ENCODE peak calls at places on chromosomes 7 and 10, in seven cellular contexts. D is nephron progenitor cell, J is dorsolateral prefrontal cortex, H is A549, X is neural progenitor cell, E is mesothelial cell of epicardium, T is body of pancreas. R is an unnamed sample.

GRCh38 chr7:39686261-39686924 is 63.0 kb downstream of the RALA start:
- DNase-seq in T (no peak), D (no peak), H (no peak), J (no peak), E (no peak), X (no peak), R (no peak)

GRCh38 chr7:35630573-35630972 is 64.4 kb downstream of the HERPUD2 start:
- DNase-seq in D (no peak), J (no peak), H (no peak), T (no peak), X (no peak), E (no peak), R (no peak)

GRCh38 chr7:155360495-155361362 is 63.1 kb downstream of the INSIG1 start:
- DNase-seq in D (no peak), E (no peak), T (no peak), X (no peak), H (no peak), J (no peak), R (no peak)

GRCh38 chr7:66503551-66504031 is 125.1 kb upstream of the KCTD7 start:
- DNase-seq in E (no peak), J (no peak), X (no peak), H (no peak), D (no peak), T (no peak), R (no peak)

GRCh38 chr7:132939495-132939894 is 142.4 kb downstream of the CHCHD3 start:
- DNase-seq in E (no peak), D (no peak), X (no peak), J (no peak), T (no peak), H (no peak), R (no peak)

GRCh38 chr7:38000272-38000671 is 79.8 kb downstream of the EPDR1 start:
- DNase-seq in T (no peak), X (no peak), E (no peak), H (no peak), J (no peak), D (no peak), R (no peak)

GRCh38 chr10:93363891-93364648 is 118.1 kb downstream of the MYOF start:
- DNase-seq in H (no peak), T (peak), D (peak), E (no peak), J (no peak), X (no peak), R (no peak)

GRCh38 chr7:155169498-155170065 is 99.5 kb downstream of the HTR5A start:
- DNase-seq in D (no peak), T (no peak), X (no peak), E (no peak), J (no peak), H (no peak), R (no peak)

GRCh38 chr10:68073631-68074403 is 1.3 kb downstream of the HERC4 start:
- DNase-seq in X (no peak), J (no peak), E (no peak), T (no peak), H (no peak), D (no peak), R (no peak)

GRCh38 chr10:33276282-33276923 is 58.1 kb downstream of the NRP1 start:
- DNase-seq in T (no peak), J (no peak), X (no peak), E (no peak), H (no peak), D (no peak), R (no peak)

GRCh38 chr7:22849158-22849557 is 26.5 kb upstream of the TOMM7 start:
- DNase-seq in J (no peak), H (no peak), T (no peak), X (no peak), D (no peak), E (no peak), R (peak)

GRCh38 chr10:88657901-88658300 is 6.3 kb upstream of the LIPF start:
- DNase-seq in J (no peak), D (no peak), H (no peak), X (no peak), T (no peak), E (no peak), R (no peak)

GRCh38 chr10:58291538-58292174 is 22.7 kb downstream of the CISD1 start:
- DNase-seq in H (peak), D (no peak), X (peak), E (no peak), T (peak), J (no peak), R (no peak)

GRCh38 chr7:46532571-46532970 is 611.5 kb upstream of the IGFBP3 start:
- DNase-seq in T (no peak), J (no peak), H (no peak), X (no peak), E (no peak), D (no peak), R (no peak)

GRCh38 chr7:130418306-130418705 is 22.5 kb downstream of the CEP41 start:
- DNase-seq in D (no peak), J (no peak), T (no peak), E (no peak), H (no peak), X (no peak), R (no peak)

GRCh38 chr10:126375926-126376554 is 12.2 kb downstream of the ADAM12 start:
- DNase-seq in D (no peak), T (no peak), J (no peak), X (no peak), H (no peak), E (no peak), R (no peak)

GRCh38 chr7:92987543-92987942 is 130.2 kb downstream of the SAMD9 start:
- DNase-seq in E (no peak), H (no peak), D (no peak), X (no peak), T (no peak), J (no peak), R (no peak)

GRCh38 chr7:85554294-85554877 is 367.5 kb upstream of the SEMA3D start:
- DNase-seq in D (peak), T (peak), E (no peak), X (peak), J (no peak), H (peak), R (peak)

GRCh38 chr7:41029072-41029492 is 673.8 kb downstream of the INHBA start:
- DNase-seq in H (peak), J (no peak), D (no peak), X (no peak), E (no peak), T (no peak), R (no peak)

GRCh38 chr10:89481662-89482061 is 53.7 kb downstream of the SLC16A12 start:
- DNase-seq in D (no peak), J (no peak), T (no peak), E (no peak), H (peak), X (no peak), R (peak)

GRCh38 chr10:129631011-129631410 is 164.0 kb downstream of the MGMT start:
- DNase-seq in E (no peak), J (no peak), H (no peak), X (no peak), D (no peak), T (no peak), R (no peak)

GRCh38 chr7:131076032-131076431 is 251.6 kb upstream of the MKLN1 start:
- DNase-seq in H (no peak), X (no peak), D (no peak), E (no peak), T (no peak), J (no peak), R (no peak)

GRCh38 chr10:61284222-61284890 is 168.8 kb downstream of the TMEM26 start:
- DNase-seq in J (no peak), D (peak), X (peak), E (no peak), T (peak), H (peak), R (no peak)

GRCh38 chr10:92740762-92741161 is 51.0 kb downstream of the HHEX start:
- DNase-seq in H (no peak), E (no peak), D (no peak), X (no peak), J (no peak), T (no peak), R (no peak)

GRCh38 chr10:87763086-87763861 is 54.8 kb downstream of the ATAD1 start:
- DNase-seq in E (no peak), H (no peak), J (no peak), X (no peak), D (no peak), T (no peak), R (no peak)

GRCh38 chr7:104225441-104225840 is 17.6 kb upstream of the ORC5 start:
- DNase-seq in J (no peak), T (no peak), H (no peak), D (no peak), X (no peak), E (no peak), R (no peak)

GRCh38 chr10:132684164-132684891 is 101.6 kb downstream of the NKX6-2 start:
- DNase-seq in E (no peak), X (no peak), D (no peak), J (peak), T (peak), H (no peak), R (no peak)

GRCh38 chr10:118102116-118102515 is 55.4 kb upstream of the RAB11FIP2 start:
- DNase-seq in H (no peak), X (no peak), D (no peak), J (no peak), T (no peak), E (no peak), R (no peak)
- TF ChIP-seq CTCF in H (no peak), X (no peak), D (no peak), J (no peak), T (no peak), E (no peak), R (no peak)

GRCh38 chr7:117777335-117778150 is 95.7 kb downstream of the CTTNBP2 start:
- DNase-seq in H (no peak), J (no peak), T (no peak), X (no peak), D (no peak), E (no peak), R (no peak)
- TF ChIP-seq CTCF in H (no peak), J (no peak), T (no peak), X (no peak), D (no peak), E (no peak), R (no peak)

GRCh38 chr7:74542558-74543117 is 88.9 kb downstream of the GTF2IRD1 start:
- DNase-seq in J (peak), H (no peak), X (no peak), D (no peak), E (no peak), T (peak), R (no peak)

GRCh38 chr7:74544706-74545469 is 91.2 kb downstream of the GTF2IRD1 start:
- DNase-seq in E (no peak), H (peak), X (peak), J (no peak), T (peak), D (peak), R (no peak)
- TF ChIP-seq CTCF in E (peak), H (peak), X (peak), J (no peak), T (peak), D (peak), R (peak)

GRCh38 chr7:668958-669357 is 57.5 kb upstream of the DNAAF5 start:
- DNase-seq in X (no peak), D (no peak), T (no peak), H (no peak), J (no peak), E (no peak), R (no peak)

GRCh38 chr7:670501-671390 is 55.8 kb upstream of the DNAAF5 start:
- DNase-seq in D (no peak), X (no peak), T (no peak), H (no peak), J (no peak), E (no peak), R (no peak)

GRCh38 chr7:665751-666453 is 60.6 kb upstream of the DNAAF5 start:
- DNase-seq in X (peak), J (no peak), H (no peak), D (no peak), E (no peak), T (peak), R (no peak)

GRCh38 chr7:666454-667292 is 59.8 kb upstream of the DNAAF5 start:
- DNase-seq in H (no peak), E (no peak), D (no peak), J (no peak), T (no peak), X (no peak), R (no peak)

DNA sequence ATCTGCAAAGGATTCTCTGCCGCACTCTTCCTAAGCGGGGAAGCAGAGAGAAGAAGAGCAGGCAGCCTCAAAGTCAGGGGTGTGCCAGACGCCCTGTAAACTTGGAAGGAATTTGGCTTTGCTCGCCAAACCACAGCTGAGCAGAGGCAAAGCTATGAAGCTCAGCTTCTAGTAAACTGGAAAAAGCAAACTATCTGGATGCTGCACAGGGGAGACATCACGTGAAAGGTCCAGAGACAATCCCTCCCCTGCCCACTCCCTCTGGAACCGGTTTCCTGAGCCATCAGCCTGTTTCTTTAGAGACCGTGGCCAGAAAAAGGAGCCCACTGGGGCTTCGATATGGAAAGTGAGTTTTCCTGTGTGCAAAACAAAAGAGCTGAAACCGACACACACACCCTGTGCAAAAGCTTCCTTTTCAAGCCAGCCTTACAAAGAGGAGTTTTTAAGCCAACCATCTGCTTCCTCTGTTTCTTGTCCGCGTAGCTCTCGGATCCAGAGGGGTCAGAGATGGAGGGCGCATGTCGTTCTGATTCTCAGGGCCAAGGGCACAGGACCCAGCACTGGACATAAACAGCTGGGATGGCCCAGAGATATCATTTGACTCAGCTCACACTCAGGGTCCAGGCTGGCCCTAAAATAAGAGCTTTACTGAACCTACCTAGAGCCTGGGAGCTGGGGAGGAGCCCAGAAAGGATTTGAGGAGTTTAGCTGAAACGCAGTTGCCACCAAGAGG is 58.2 kb upstream of the DNAAF5 start:
- DNase-seq in H (no peak), J (no peak), X (no peak), E (no peak), T (peak), D (no peak), R (peak)
- TF ChIP-seq CTCF in H (no peak), J (no peak), X (no peak), E (no peak), T (no peak), D (no peak), R (no peak)

GRCh38 chr7:1843271-1843861 is 173.3 kb downstream of the ELFN1 start:
- DNase-seq in D (peak), T (no peak), E (peak), X (no peak), J (no peak), H (no peak), R (no peak)

GRCh38 chr7:1844336-1844955 is 174.4 kb downstream of the ELFN1 start:
- DNase-seq in X (no peak), D (peak), T (no peak), E (peak), H (no peak), J (no peak), R (no peak)

GRCh38 chr7:1844956-1845390 is 174.9 kb downstream of the ELFN1 start:
- DNase-seq in D (peak), E (peak), H (no peak), T (no peak), X (no peak), J (no peak), R (no peak)

GRCh38 chr7:1843921-1844335 is 173.9 kb downstream of the ELFN1 start:
- DNase-seq in T (no peak), H (no peak), D (peak), J (no peak), X (no peak), E (peak), R (no peak)

DNA sequence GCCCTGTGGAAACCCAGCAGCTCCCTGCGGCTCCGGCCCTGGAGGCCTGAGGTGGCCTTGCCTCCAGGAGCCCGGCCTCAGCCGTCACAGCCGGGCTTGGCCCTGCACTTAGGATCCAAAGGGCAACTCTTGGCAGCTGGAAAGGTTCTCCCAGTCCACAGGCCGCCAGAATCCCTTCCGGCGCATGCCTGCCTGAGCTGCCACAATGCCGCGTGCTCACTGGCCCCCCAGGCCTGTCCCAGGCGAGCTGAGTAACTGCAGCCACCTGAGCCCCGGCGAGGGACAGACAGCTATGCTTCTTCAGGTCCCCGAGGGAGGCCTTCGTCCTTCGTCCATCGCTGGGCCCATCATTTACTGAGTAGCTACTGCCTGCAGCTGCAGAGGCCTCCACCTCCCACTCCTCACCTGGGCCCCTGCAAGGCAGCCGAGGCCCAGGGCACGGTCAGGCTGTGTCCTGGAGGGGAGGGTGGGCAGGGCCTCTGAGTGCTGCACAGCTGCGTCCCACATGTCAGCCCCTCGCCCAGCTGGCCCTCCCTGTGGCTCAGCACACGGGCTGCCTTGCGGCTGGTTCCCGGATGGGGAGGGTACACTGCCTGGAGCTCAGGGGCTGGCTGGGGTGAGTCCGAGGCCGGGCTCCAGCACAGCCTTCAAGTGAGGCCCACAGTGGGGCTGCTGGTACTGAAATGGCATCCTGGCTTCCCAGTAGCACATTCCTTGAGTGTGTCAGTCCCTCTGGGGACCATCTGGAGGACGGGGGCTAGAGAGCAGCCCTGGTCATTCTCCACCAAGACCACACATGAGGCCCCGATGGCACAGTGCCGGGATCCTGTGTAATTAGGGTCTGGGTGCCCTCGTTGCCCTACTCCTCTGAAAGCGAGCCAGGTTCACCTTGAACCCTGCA is 172.5 kb downstream of the ELFN1 start:
- DNase-seq in X (peak), T (no peak), J (peak), E (peak), D (peak), H (no peak), R (no peak)
- TF ChIP-seq CTCF in X (peak), T (no peak), J (no peak), E (no peak), D (peak), H (no peak), R (no peak)

GRCh38 chr10:100759331-100759730 is 13.9 kb downstream of the PAX2 start:
- DNase-seq in J (no peak), H (no peak), E (no peak), X (peak), T (no peak), D (no peak), R (no peak)
- TF ChIP-seq CTCF in J (no peak), H (no peak), E (no peak), X (no peak), T (no peak), D (no peak), R (no peak)

GRCh38 chr10:104056619-104057273 is 28.9 kb downstream of the COL17A1 start:
- DNase-seq in T (no peak), H (no peak), E (no peak), D (no peak), J (no peak), X (no peak), R (no peak)
- TF ChIP-seq CTCF in T (no peak), H (no peak), E (no peak), D (no peak), J (no peak), X (no peak), R (no peak)

DNA sequence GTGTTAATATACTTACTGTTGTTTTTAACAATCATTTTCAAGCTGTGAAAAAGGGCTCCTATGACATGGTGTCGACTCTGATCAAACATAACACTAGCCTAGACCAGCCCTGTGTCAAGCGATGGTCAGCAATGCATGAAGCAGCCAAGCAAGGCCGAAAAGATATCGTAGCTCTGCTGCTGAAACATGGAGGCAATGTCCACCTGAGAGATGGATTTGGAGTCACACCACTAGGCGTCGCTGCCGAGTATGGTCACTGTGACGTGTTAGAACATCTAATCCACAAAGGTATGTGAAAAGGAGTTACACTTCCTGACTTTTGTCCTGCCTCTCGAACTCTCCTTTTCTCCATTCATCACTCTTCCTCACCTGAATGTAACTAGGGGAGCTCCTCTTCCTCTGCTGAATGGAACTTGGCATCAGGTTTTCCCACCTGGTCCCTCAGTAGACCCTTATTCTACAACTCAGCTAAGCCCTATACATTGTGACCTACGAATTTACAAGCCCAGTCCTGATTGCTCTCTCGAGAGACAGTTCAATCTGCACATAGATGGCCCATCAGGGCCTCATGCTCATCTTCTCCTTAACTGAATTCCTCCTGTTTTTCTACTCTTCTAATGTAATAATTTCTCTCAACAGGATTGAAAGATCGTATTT is 23.0 kb downstream of the ASB15 start:
- DNase-seq in E (no peak), H (peak), D (peak), T (peak), J (no peak), X (peak), R (no peak)
- TF ChIP-seq CTCF in E (peak), H (peak), D (peak), T (peak), J (peak), X (peak), R (peak)

R was measured in AG09319.